ENCODE peak calls at places on chromosomes 2 and 18, in five cellular contexts. F is H1, L is mesenchymal stem cell, B is neuronal stem cell, Q is mesendoderm. M is an unnamed sample.

GRCh38 chr2:15485949-15486348 is 75.2 kb downstream of the NBAS start:
- DNase-seq in F (no peak), L (no peak), B (no peak), Q (no peak), M (no peak)

GRCh38 chr2:140786585-140786984 is 1344.2 kb downstream of the LRP1B start:
- DNase-seq in F (no peak), L (no peak), B (no peak), Q (no peak), M (no peak)

GRCh38 chr2:54500404-54501147 is 44.4 kb downstream of the SPTBN1 start:
- DNase-seq in F (no peak), L (no peak), B (no peak), Q (no peak), M (no peak)

GRCh38 chr2:9286553-9287399 is 80.2 kb downstream of the ASAP2 start:
- DNase-seq in F (no peak), L (no peak), B (no peak), Q (no peak), M (no peak)

GRCh38 chr2:29766191-29766590 is 155.2 kb downstream of the ALK start:
- DNase-seq in F (no peak), L (no peak), B (no peak), Q (no peak), M (no peak)

GRCh38 chr2:240465765-240466578 is 30.5 kb downstream of the GPC1 start:
- DNase-seq in F (no peak), L (no peak), B (no peak), Q (no peak), M (peak; percentile 20)

GRCh38 chr2:47321006-47321405 is 82.0 kb upstream of the MSH2 start:
- DNase-seq in F (no peak), L (no peak), B (no peak), Q (no peak), M (no peak)

GRCh38 chr2:186130678-186131511 is 355.2 kb upstream of the ZC3H15 start:
- DNase-seq in F (no peak), L (no peak), B (peak; percentile 46), Q (no peak), M (no peak)

GRCh38 chr2:230956827-230957755 is 32.0 kb upstream of the GPR55 start:
- DNase-seq in F (no peak), L (peak; percentile 74), B (peak; percentile 30), Q (peak; percentile 90), M (peak; percentile 63)

GRCh38 chr2:53235836-53236582 is 531.6 kb upstream of the CHAC2 start:
- DNase-seq in F (no peak), L (no peak), B (no peak), Q (no peak), M (no peak)

GRCh38 chr2:74481961-74482800 is 617 bp downstream of the CCDC142 start:
- DNase-seq in F (no peak), L (peak; percentile 37), B (no peak), Q (peak; percentile 51), M (no peak)

GRCh38 chr2:130768191-130768855 is 13.0 kb downstream of the AMER3 start:
- DNase-seq in F (no peak), L (no peak), B (no peak), Q (no peak), M (no peak)

GRCh38 chr18:48441405-48441881 is 32.3 kb upstream of the ZBTB7C start:
- DNase-seq in F (no peak), L (no peak), B (no peak), Q (no peak), M (no peak)

GRCh38 chr2:72106978-72107377 is 40.7 kb downstream of the CYP26B1 start:
- DNase-seq in F (no peak), L (no peak), B (no peak), Q (no peak), M (no peak)

GRCh38 chr2:158034198-158034831 is 67.4 kb upstream of the UPP2 start:
- DNase-seq in F (no peak), L (peak; percentile 67), B (peak; percentile 54), Q (peak; percentile 90), M (peak; percentile 67)

GRCh38 chr2:64679673-64680425 is 26.1 kb upstream of the SERTAD2 start:
- DNase-seq in F (no peak), L (no peak), B (no peak), Q (no peak), M (no peak)

GRCh38 chr2:12791906-12792305 is 75.2 kb downstream of the TRIB2 start:
- DNase-seq in F (no peak), L (no peak), B (no peak), Q (no peak), M (no peak)

DNA sequence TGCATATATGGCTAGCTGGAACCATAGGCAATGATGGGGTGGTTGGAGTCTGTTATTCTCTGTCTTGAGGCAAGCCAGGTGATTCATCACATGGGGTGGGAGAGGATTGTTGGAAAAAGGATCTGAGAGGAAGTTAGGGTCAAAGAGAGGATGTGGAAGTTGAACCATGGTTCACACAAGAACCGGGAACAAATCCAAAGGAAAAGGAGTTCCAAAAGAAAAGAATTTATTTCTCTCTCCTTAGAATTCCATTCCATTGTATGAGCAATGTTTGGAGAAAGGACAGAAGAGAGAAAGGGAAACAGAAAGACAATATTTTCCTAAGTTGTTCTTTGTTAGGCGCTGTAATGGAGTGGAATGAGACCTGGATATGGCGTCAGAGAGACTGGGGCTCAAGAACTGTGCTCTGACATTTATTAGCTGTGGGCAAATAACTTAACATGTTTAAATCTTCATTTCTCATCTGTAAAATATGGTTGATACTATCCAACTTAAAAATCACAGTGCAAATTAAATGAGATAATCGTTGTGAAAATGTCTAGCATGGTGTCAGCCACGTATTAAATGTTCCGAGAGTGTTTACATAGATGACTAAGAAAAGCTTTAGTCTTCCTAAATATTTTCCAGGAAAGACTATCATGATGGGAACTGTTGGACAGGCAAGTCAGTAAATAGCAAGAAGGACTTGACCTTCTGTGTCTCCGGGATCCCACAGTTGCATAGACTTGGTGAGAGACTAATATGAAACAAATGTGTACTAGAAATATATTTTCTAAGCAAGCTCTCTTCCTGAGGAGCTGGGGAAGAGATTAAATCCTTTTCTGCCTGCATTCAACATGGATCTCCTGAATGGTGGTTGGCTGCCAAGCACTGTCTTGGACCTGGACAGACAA is 71.4 kb downstream of the TRIB2 start:
- DNase-seq in F (no peak), L (peak; percentile 84), B (no peak), Q (no peak), M (no peak)
- H2BK5ac ChIP-seq in F (no peak overlapping the region), L (no peak overlapping the region), B (no peak overlapping the region), Q (no peak overlapping the region), M (no peak overlapping the region)

GRCh38 chr2:190977505-190977904 is 36.5 kb downstream of the STAT1 start:
- DNase-seq in F (no peak), L (no peak), B (no peak), Q (no peak), M (no peak)
- H3K4me1 ChIP-seq in F (no peaks in the 10 kb centered on the region), L (peaks cover 10% of the 10 kb centered on the region), B (no peaks in the 10 kb centered on the region), Q (no peaks in the 10 kb centered on the region), M (no peaks in the 10 kb centered on the region)

GRCh38 chr2:99605036-99605435 is 115.2 kb upstream of the REV1 start:
- DNase-seq in F (no peak), L (no peak), B (no peak), Q (no peak), M (no peak)
- H2BK5ac ChIP-seq in F (no peak overlapping the region), L (no peak overlapping the region), B (no peak overlapping the region), Q (no peak overlapping the region), M (no peak overlapping the region)

GRCh38 chr2:191228861-191229260 is 16.3 kb upstream of the MYO1B start:
- DNase-seq in F (no peak), L (no peak), B (no peak), Q (no peak), M (no peak)
- H3K4me1 ChIP-seq in F (peaks cover 7% of the 10 kb centered on the region), L (peaks cover 7% of the 10 kb centered on the region), B (peaks cover 2% of the 10 kb centered on the region), Q (no peaks in the 10 kb centered on the region), M (no peaks in the 10 kb centered on the region)

GRCh38 chr2:215556979-215557378 is 121.1 kb upstream of the FN1 start:
- DNase-seq in F (no peak), L (peak; percentile 33), B (no peak), Q (no peak), M (no peak)

GRCh38 chr2:215553946-215554345 is 118.1 kb upstream of the FN1 start:
- DNase-seq in F (no peak), L (no peak), B (no peak), Q (peak; percentile 16), M (no peak)

GRCh38 chr2:215552144-215552580 is 116.3 kb upstream of the FN1 start:
- DNase-seq in F (no peak), L (no peak), B (no peak), Q (no peak), M (no peak)

GRCh38 chr2:215550331-215550730 is 114.5 kb upstream of the FN1 start:
- DNase-seq in F (no peak), L (no peak), B (no peak), Q (no peak), M (no peak)

DNA sequence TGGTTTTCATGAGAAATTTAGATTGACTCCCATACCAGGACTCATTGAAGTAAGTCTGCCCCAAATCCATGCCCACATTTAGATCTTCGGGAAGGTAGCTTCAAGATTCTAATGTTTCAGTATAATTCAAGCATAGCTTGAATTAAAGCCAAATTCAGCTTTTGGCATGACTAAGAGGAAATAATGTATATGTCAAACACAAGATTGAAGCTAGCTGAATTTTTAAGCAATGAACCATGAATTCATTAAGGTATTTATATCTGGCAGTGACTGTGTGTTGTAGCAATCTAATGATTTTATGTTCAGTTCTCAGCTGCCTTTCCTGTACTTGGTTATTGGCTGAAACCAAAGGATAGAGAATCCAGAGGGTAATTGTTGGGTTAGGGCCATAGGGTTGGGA is 118.8 kb upstream of the FN1 start:
- DNase-seq in F (no peak), L (no peak), B (no peak), Q (no peak), M (no peak)
- H2BK5ac ChIP-seq in F (no peak overlapping the region), L (no peak overlapping the region), B (no peak overlapping the region), Q (no peak overlapping the region), M (no peak overlapping the region)

GRCh38 chr2:126995652-126996377 is 97.1 kb downstream of the TEX51 start:
- DNase-seq in F (no peak), L (no peak), B (no peak), Q (peak; percentile 42), M (no peak)
- H3K4me1 ChIP-seq in F (peaks cover 2% of the 10 kb centered on the region), L (peaks cover 5% of the 10 kb centered on the region), B (no peaks in the 10 kb centered on the region), Q (no peaks in the 10 kb centered on the region), M (no peaks in the 10 kb centered on the region)

GRCh38 chr2:226641008-226641407 is 158.6 kb downstream of the IRS1 start:
- DNase-seq in F (no peak), L (no peak), B (no peak), Q (no peak), M (no peak)

GRCh38 chr2:226643030-226643429 is 156.6 kb downstream of the IRS1 start:
- DNase-seq in F (no peak), L (no peak), B (no peak), Q (no peak), M (no peak)

GRCh38 chr2:226647626-226648518 is 151.7 kb downstream of the IRS1 start:
- DNase-seq in F (no peak), L (no peak), B (no peak), Q (no peak), M (no peak)

GRCh38 chr2:226643550-226644275 is 155.9 kb downstream of the IRS1 start:
- DNase-seq in F (no peak), L (peak; percentile 44), B (no peak), Q (no peak), M (no peak)

GRCh38 chr2:226644342-226644957 is 155.2 kb downstream of the IRS1 start:
- DNase-seq in F (no peak), L (peak; percentile 91), B (no peak), Q (no peak), M (no peak)
- H2BK5ac ChIP-seq in F (no peak overlapping the region), L (no peak overlapping the region), B (no peak overlapping the region), Q (no peak overlapping the region), M (no peak overlapping the region)

M was measured in H9.